ENCODE peak calls at places on chromosomes 12 and 14, in eight cellular contexts. N, X, L, A, M, O, S and Q are unnamed samples.

GRCh38 chr14:79724934-79725717 is 486.2 kb downstream of the DIO2 start:
- DNase-seq in M (no peak), N (peak; percentile 18), X (no peak), S (peak; percentile 45), A (no peak), O (no peak), L (no peak), Q (no peak)

GRCh38 chr14:54844479-54844878 is 58.1 kb downstream of the GCH1 start:
- DNase-seq in N (no peak), M (no peak), L (no peak), O (no peak), S (no peak), X (no peak), A (no peak), Q (no peak)

GRCh38 chr12:107344035-107344808 is 250.9 kb upstream of the CRY1 start:
- DNase-seq in M (peak; percentile 81), O (no peak), X (no peak), N (peak; percentile 70), A (no peak), S (no peak), L (no peak), Q (no peak)

GRCh38 chr14:38605193-38606114 is 349.6 kb upstream of the CLEC14A start:
- DNase-seq in O (no peak), L (no peak), X (no peak), M (no peak), A (no peak), S (no peak), N (no peak), Q (no peak)

GRCh38 chr12:62934799-62935674 is at the start of gene PPM1H:
- DNase-seq in X (no peak), N (no peak), A (peak; percentile 84), L (no peak), O (peak; percentile 62), M (peak; percentile 11), S (peak; percentile 91), Q (no peak)

GRCh38 chr14:22982013-22982476 is 306 bp downstream of the AJUBA start:
- DNase-seq in X (no peak), A (no peak), N (no peak), L (no peak), O (no peak), M (no peak), S (no peak), Q (no peak)

GRCh38 chr12:125167658-125168057 is 102.4 kb downstream of the AACS start:
- DNase-seq in L (no peak), X (no peak), N (no peak), O (no peak), S (no peak), M (no peak), A (no peak), Q (no peak)

GRCh38 chr14:104977681-104978647 is at the start of gene AHNAK2:
- DNase-seq in L (peak; percentile 20), X (no peak), A (peak; percentile 64), O (peak; percentile 87), M (peak; percentile 67), S (peak; percentile 67), N (peak; percentile 33), Q (no peak)

GRCh38 chr12:122062832-122063690 is 15.5 kb upstream of the MLXIP start:
- DNase-seq in A (no peak), X (no peak), M (peak; percentile 66), L (no peak), O (peak; percentile 66), N (peak; percentile 82), S (peak; percentile 76), Q (peak; percentile 31)

GRCh38 chr12:32947203-32947795 is 50.7 kb upstream of the PKP2 start:
- DNase-seq in S (no peak), M (no peak), L (no peak), O (no peak), A (no peak), X (no peak), N (peak; percentile 48), Q (no peak)

GRCh38 chr14:52266179-52266578 is 1.3 kb upstream of the PTGDR start:
- DNase-seq in S (no peak), X (no peak), N (peak; percentile 48), A (no peak), L (no peak), O (peak; percentile 54), M (peak; percentile 49), Q (no peak)

DNA sequence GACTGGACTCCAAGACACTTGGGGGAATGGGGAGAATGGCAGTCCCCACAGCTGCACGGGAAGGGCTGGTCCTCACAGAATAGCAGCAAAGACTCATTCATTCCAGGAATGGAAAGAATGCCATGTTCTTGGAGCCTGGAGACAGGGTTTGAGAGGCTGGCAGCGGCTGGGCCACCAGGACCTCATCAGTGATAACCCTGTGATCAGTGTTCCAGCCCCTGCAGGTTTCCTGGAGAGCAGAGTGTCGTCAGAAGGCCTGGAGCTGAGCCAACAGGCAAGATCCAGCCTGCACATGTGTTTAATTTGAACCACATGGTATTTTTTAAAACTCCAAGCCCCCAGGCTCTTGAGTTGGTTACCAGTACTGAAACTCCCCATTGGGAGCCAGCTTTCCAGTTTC is 11.3 kb downstream of the BDKRB1 start:
- DNase-seq in L (no peak), O (no peak), M (peak; percentile 91), N (peak; percentile 94), A (no peak), S (peak; percentile 48), X (no peak), Q (peak; percentile 83)
- H3K27ac ChIP-seq in L (no peak overlapping the region), O (no peak overlapping the region), M (peak overlapping the region; percentile 70), N (peak overlapping the region; percentile 95), A (no peak overlapping the region), S (peak overlapping the region; percentile 59), X (no peak overlapping the region), Q (peak overlapping the region; percentile 58)

DNA sequence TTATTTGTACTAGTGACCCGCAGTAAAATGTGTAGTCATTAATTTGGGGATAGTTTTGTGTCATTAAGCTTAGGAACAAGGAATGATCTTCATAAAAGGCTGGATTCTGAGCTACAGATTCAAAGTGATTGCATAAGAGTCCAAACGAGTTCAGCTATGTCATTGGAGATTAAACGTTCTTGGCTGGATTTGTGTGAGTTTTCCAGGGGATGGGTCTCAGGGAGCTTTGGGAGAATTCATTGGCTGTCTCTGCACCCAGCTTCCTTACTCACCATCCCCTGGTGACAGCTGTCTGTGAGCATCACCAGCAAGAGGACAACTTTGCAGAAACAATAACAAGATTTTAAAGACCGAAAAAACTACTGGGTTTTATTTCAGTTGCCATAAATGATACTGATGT is 130.4 kb downstream of the DAAM1 start:
- DNase-seq in O (peak; percentile 28), S (no peak), X (no peak), N (no peak), A (no peak), M (no peak), L (no peak), Q (no peak)
- H3K27ac ChIP-seq in O (no peak overlapping the region), S (no peak overlapping the region), X (no peak overlapping the region), N (no peak overlapping the region), A (no peak overlapping the region), M (no peak overlapping the region), L (no peak overlapping the region), Q (no peak overlapping the region)

GRCh38 chr14:101813171-101813759 is 51.8 kb downstream of the PPP2R5C start:
- DNase-seq in S (no peak), A (no peak), X (no peak), O (peak; percentile 75), L (no peak), M (no peak), N (no peak), Q (no peak)

GRCh38 chr14:101813833-101814232 is 52.3 kb downstream of the PPP2R5C start:
- DNase-seq in L (no peak), O (no peak), M (no peak), N (no peak), S (no peak), X (no peak), A (no peak), Q (no peak)

GRCh38 chr14:101810897-101811620 is 49.5 kb downstream of the PPP2R5C start:
- DNase-seq in M (peak; percentile 38), O (no peak), S (no peak), A (no peak), X (no peak), N (peak; percentile 62), L (no peak), Q (no peak)

GRCh38 chr14:101809671-101810514 is 48.4 kb downstream of the PPP2R5C start:
- DNase-seq in N (peak; percentile 95), S (peak; percentile 91), L (peak; percentile 73), X (peak; percentile 78), A (peak; percentile 87), O (peak; percentile 84), M (peak; percentile 96), Q (peak; percentile 85)

DNA sequence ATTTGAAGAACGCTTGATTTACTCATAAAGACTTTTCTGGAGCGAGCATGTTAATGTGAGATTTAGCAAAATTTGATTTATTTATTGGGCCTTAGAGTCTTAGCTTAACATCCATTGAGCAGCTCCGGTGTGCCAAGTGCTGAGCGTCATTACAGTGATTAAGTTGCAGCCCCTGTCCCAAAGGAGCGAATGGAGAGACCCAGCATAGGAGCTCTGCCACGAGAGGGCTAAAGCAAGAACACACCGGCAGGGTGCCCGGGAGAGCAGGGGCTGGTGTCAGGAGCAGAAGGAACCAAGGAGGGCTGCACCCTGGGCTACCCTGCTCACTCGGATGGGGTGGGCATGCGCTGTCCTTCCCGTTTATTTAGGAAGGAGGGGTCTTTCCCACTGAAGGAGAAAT is 50.6 kb downstream of the PPP2R5C start:
- DNase-seq in O (no peak), L (no peak), N (no peak), M (no peak), S (no peak), X (no peak), A (no peak), Q (no peak)
- H3K27ac ChIP-seq in O (peak overlapping the region; percentile 20), L (peak overlapping the region; percentile 99), N (no peak overlapping the region), M (no peak overlapping the region), S (no peak overlapping the region), X (peak overlapping the region; percentile 99), A (peak overlapping the region; percentile 86), Q (no peak overlapping the region)

DNA sequence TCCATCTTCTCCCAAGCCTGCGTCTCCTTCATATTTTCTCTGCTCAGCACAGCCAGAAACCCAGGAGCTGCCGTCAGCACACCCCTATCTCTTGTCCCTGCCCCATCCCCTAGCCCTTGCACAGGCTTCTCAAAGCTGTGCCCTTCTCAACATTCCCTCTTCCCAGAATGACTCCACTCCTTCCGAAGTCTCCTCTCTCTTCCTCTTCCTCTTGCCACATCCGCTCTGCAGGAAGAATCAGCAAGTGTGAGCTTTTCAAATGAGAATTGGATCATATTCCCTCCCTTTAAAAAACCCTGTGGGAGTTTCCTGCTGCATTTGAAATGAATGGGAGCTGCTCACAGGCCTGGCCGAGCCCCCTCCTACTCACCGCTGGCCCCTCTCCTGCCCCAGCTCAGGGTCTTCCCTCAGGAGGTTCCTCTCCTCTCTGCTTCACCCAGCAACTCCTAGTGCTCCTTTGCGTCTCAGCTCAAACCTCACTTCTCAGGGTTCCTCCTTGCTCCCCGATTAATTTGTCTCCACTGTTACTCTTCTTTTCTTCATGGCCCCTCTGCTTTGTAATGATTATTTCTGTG is 528.5 kb upstream of the CCDC196 start:
- DNase-seq in A (no peak), L (no peak), X (no peak), M (no peak), S (no peak), O (no peak), N (no peak), Q (no peak)
- H3K27ac ChIP-seq in A (no peak overlapping the region), L (no peak overlapping the region), X (no peak overlapping the region), M (no peak overlapping the region), S (no peak overlapping the region), O (no peak overlapping the region), N (no peak overlapping the region), Q (no peak overlapping the region)

DNA sequence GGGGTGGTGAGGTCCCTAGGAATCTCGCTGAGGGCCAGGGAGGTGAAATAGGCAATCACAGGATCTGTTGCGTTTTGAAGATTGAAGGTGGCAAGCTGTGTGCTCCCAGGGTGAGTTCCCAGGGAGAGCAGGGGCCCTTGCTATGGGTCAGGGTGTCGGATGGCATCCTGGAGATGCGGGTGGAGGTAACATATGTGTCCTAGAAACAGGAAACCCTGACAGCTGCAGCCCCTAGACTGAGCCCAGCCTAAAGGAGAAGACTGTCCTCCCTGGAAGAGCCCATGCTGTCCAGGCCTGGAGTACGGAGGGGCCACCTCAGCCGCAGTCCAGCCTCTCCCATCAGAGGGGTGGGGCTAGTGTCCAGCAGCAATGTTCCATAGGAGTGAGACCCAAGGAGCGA is 194.2 kb downstream of the NTF3 start:
- DNase-seq in X (no peak), N (no peak), S (no peak), M (no peak), L (no peak), A (no peak), O (no peak), Q (no peak)
- H3K27ac ChIP-seq in X (no peak overlapping the region), N (no peak overlapping the region), S (no peak overlapping the region), M (no peak overlapping the region), L (no peak overlapping the region), A (no peak overlapping the region), O (no peak overlapping the region), Q (no peak overlapping the region)